ENCODE peak calls at places on chromosomes 12 and 14, in eight cellular contexts. One of them, this sample, is unnamed.

GRCh38 chr12:112965643-112966042 is 12.7 kb upstream of the OAS2 start:
- DNase-seq in AG08395: no peak
- DNase-seq in left ventricle myocardium inferior: no peak
- DNase-seq in activated naive CD8-positive, alpha-beta T cell treated with anti-CD3 and anti-CD28 coated beads for 36 hours: no peak
- DNase-seq in activated T-helper 1 cell treated with Interleukin-2 at 50 U/mL for 16 hours: no peak
- DNase-seq in NCI-H2081: no peak
- DNase-seq in fibroblast of mammary gland: no peak
- DNase-seq in amniotic stem cell: no peak
- DNase-seq in this sample: no peak

GRCh38 chr14:65414961-65415589 is 2.5 kb downstream of the FUT8 start:
- DNase-seq in AG08395: peak; percentile 27
- DNase-seq in left ventricle myocardium inferior: no peak
- DNase-seq in activated naive CD8-positive, alpha-beta T cell treated with anti-CD3 and anti-CD28 coated beads for 36 hours: no peak
- DNase-seq in activated T-helper 1 cell treated with Interleukin-2 at 50 U/mL for 16 hours: no peak
- DNase-seq in NCI-H2081: peak; percentile 8
- DNase-seq in fibroblast of mammary gland: peak; percentile 65
- DNase-seq in amniotic stem cell: peak; percentile 16
- DNase-seq in this sample: peak; percentile 4

GRCh38 chr12:10189653-10190052 is 10.8 kb downstream of the TMEM52B start:
- DNase-seq in AG08395: peak; percentile 40
- DNase-seq in left ventricle myocardium inferior: peak; percentile 28
- DNase-seq in activated naive CD8-positive, alpha-beta T cell treated with anti-CD3 and anti-CD28 coated beads for 36 hours: no peak
- DNase-seq in activated T-helper 1 cell treated with Interleukin-2 at 50 U/mL for 16 hours: no peak
- DNase-seq in NCI-H2081: no peak
- DNase-seq in fibroblast of mammary gland: peak; percentile 16
- DNase-seq in amniotic stem cell: no peak
- DNase-seq in this sample: no peak

GRCh38 chr12:38508246-38508645 is 191.7 kb downstream of the ALG10B start:
- DNase-seq in AG08395: no peak
- DNase-seq in left ventricle myocardium inferior: no peak
- DNase-seq in activated naive CD8-positive, alpha-beta T cell treated with anti-CD3 and anti-CD28 coated beads for 36 hours: no peak
- DNase-seq in activated T-helper 1 cell treated with Interleukin-2 at 50 U/mL for 16 hours: no peak
- DNase-seq in NCI-H2081: no peak
- DNase-seq in fibroblast of mammary gland: no peak
- DNase-seq in amniotic stem cell: no peak
- DNase-seq in this sample: no peak

GRCh38 chr14:79419571-79420327 is 791.6 kb downstream of the DIO2 start:
- DNase-seq in AG08395: no peak
- DNase-seq in left ventricle myocardium inferior: no peak
- DNase-seq in activated naive CD8-positive, alpha-beta T cell treated with anti-CD3 and anti-CD28 coated beads for 36 hours: no peak
- DNase-seq in activated T-helper 1 cell treated with Interleukin-2 at 50 U/mL for 16 hours: no peak
- DNase-seq in NCI-H2081: no peak
- DNase-seq in fibroblast of mammary gland: peak; percentile 32
- DNase-seq in amniotic stem cell: no peak
- DNase-seq in this sample: no peak

GRCh38 chr12:122202017-122202416 is 1.5 kb upstream of the B3GNT4 start:
- DNase-seq in AG08395: no peak
- DNase-seq in left ventricle myocardium inferior: no peak
- DNase-seq in activated naive CD8-positive, alpha-beta T cell treated with anti-CD3 and anti-CD28 coated beads for 36 hours: no peak
- DNase-seq in activated T-helper 1 cell treated with Interleukin-2 at 50 U/mL for 16 hours: no peak
- DNase-seq in NCI-H2081: no peak
- DNase-seq in fibroblast of mammary gland: no peak
- DNase-seq in amniotic stem cell: no peak
- DNase-seq in this sample: no peak

GRCh38 chr12:12408265-12408690 is 51.4 kb downstream of the BORCS5 start:
- DNase-seq in AG08395: no peak
- DNase-seq in left ventricle myocardium inferior: no peak
- DNase-seq in activated naive CD8-positive, alpha-beta T cell treated with anti-CD3 and anti-CD28 coated beads for 36 hours: no peak
- DNase-seq in activated T-helper 1 cell treated with Interleukin-2 at 50 U/mL for 16 hours: no peak
- DNase-seq in NCI-H2081: no peak
- DNase-seq in fibroblast of mammary gland: no peak
- DNase-seq in amniotic stem cell: no peak
- DNase-seq in this sample: no peak

GRCh38 chr12:47017901-47018479 is 61.4 kb upstream of the PCED1B start:
- DNase-seq in AG08395: peak; percentile 24
- DNase-seq in left ventricle myocardium inferior: no peak
- DNase-seq in activated naive CD8-positive, alpha-beta T cell treated with anti-CD3 and anti-CD28 coated beads for 36 hours: no peak
- DNase-seq in activated T-helper 1 cell treated with Interleukin-2 at 50 U/mL for 16 hours: no peak
- DNase-seq in NCI-H2081: no peak
- DNase-seq in fibroblast of mammary gland: no peak
- DNase-seq in amniotic stem cell: no peak
- DNase-seq in this sample: no peak

GRCh38 chr12:79886917-79887519 is 47.9 kb downstream of the PPP1R12A start:
- DNase-seq in AG08395: peak; percentile 13
- DNase-seq in left ventricle myocardium inferior: no peak
- DNase-seq in activated naive CD8-positive, alpha-beta T cell treated with anti-CD3 and anti-CD28 coated beads for 36 hours: no peak
- DNase-seq in activated T-helper 1 cell treated with Interleukin-2 at 50 U/mL for 16 hours: no peak
- DNase-seq in NCI-H2081: peak; percentile 63
- DNase-seq in fibroblast of mammary gland: peak; percentile 74
- DNase-seq in amniotic stem cell: no peak
- DNase-seq in this sample: no peak

GRCh38 chr12:60162988-60163720 is 567.3 kb downstream of the SLC16A7 start:
- DNase-seq in AG08395: no peak
- DNase-seq in left ventricle myocardium inferior: no peak
- DNase-seq in activated naive CD8-positive, alpha-beta T cell treated with anti-CD3 and anti-CD28 coated beads for 36 hours: no peak
- DNase-seq in activated T-helper 1 cell treated with Interleukin-2 at 50 U/mL for 16 hours: no peak
- DNase-seq in NCI-H2081: no peak
- DNase-seq in fibroblast of mammary gland: no peak
- DNase-seq in amniotic stem cell: no peak
- DNase-seq in this sample: no peak

GRCh38 chr14:67577909-67578749 is 21.9 kb downstream of the PIGH start:
- DNase-seq in AG08395: no peak
- DNase-seq in left ventricle myocardium inferior: no peak
- DNase-seq in activated naive CD8-positive, alpha-beta T cell treated with anti-CD3 and anti-CD28 coated beads for 36 hours: no peak
- DNase-seq in activated T-helper 1 cell treated with Interleukin-2 at 50 U/mL for 16 hours: no peak
- DNase-seq in NCI-H2081: no peak
- DNase-seq in fibroblast of mammary gland: no peak
- DNase-seq in amniotic stem cell: no peak
- DNase-seq in this sample: no peak

GRCh38 chr12:44143170-44143569 is 307.3 kb downstream of the TMEM117 start:
- DNase-seq in AG08395: no peak
- DNase-seq in left ventricle myocardium inferior: no peak
- DNase-seq in activated naive CD8-positive, alpha-beta T cell treated with anti-CD3 and anti-CD28 coated beads for 36 hours: no peak
- DNase-seq in activated T-helper 1 cell treated with Interleukin-2 at 50 U/mL for 16 hours: no peak
- DNase-seq in NCI-H2081: no peak
- DNase-seq in fibroblast of mammary gland: no peak
- DNase-seq in amniotic stem cell: no peak
- DNase-seq in this sample: no peak

GRCh38 chr12:130838951-130839769 is at the start of gene STX2:
- DNase-seq in AG08395: peak; percentile 98
- DNase-seq in left ventricle myocardium inferior: peak; percentile 90
- DNase-seq in activated naive CD8-positive, alpha-beta T cell treated with anti-CD3 and anti-CD28 coated beads for 36 hours: peak; percentile 91
- DNase-seq in activated T-helper 1 cell treated with Interleukin-2 at 50 U/mL for 16 hours: peak; percentile 91
- DNase-seq in NCI-H2081: peak; percentile 75
- DNase-seq in fibroblast of mammary gland: peak; percentile 75
- DNase-seq in amniotic stem cell: peak; percentile 79
- DNase-seq in this sample: peak; percentile 40

GRCh38 chr14:30445852-30446251 is 113.1 kb upstream of the G2E3 start:
- DNase-seq in AG08395: no peak
- DNase-seq in left ventricle myocardium inferior: no peak
- DNase-seq in activated naive CD8-positive, alpha-beta T cell treated with anti-CD3 and anti-CD28 coated beads for 36 hours: no peak
- DNase-seq in activated T-helper 1 cell treated with Interleukin-2 at 50 U/mL for 16 hours: no peak
- DNase-seq in NCI-H2081: peak; percentile 23
- DNase-seq in fibroblast of mammary gland: no peak
- DNase-seq in amniotic stem cell: no peak
- DNase-seq in this sample: no peak

GRCh38 chr12:104567832-104568490 is 111.2 kb downstream of the CHST11 start:
- DNase-seq in AG08395: no peak
- DNase-seq in left ventricle myocardium inferior: no peak
- DNase-seq in activated naive CD8-positive, alpha-beta T cell treated with anti-CD3 and anti-CD28 coated beads for 36 hours: no peak
- DNase-seq in activated T-helper 1 cell treated with Interleukin-2 at 50 U/mL for 16 hours: no peak
- DNase-seq in NCI-H2081: no peak
- DNase-seq in fibroblast of mammary gland: no peak
- DNase-seq in amniotic stem cell: no peak
- DNase-seq in this sample: no peak

GRCh38 chr12:108379761-108380160 is 40.6 kb upstream of the CMKLR1 start:
- DNase-seq in AG08395: no peak
- DNase-seq in left ventricle myocardium inferior: no peak
- DNase-seq in activated naive CD8-positive, alpha-beta T cell treated with anti-CD3 and anti-CD28 coated beads for 36 hours: no peak
- DNase-seq in activated T-helper 1 cell treated with Interleukin-2 at 50 U/mL for 16 hours: no peak
- DNase-seq in NCI-H2081: no peak
- DNase-seq in fibroblast of mammary gland: no peak
- DNase-seq in amniotic stem cell: no peak
- DNase-seq in this sample: no peak

GRCh38 chr14:34475163-34475562 is 13.1 kb upstream of the SPTSSA start:
- DNase-seq in AG08395: no peak
- DNase-seq in left ventricle myocardium inferior: no peak
- DNase-seq in activated naive CD8-positive, alpha-beta T cell treated with anti-CD3 and anti-CD28 coated beads for 36 hours: no peak
- DNase-seq in activated T-helper 1 cell treated with Interleukin-2 at 50 U/mL for 16 hours: no peak
- DNase-seq in NCI-H2081: no peak
- DNase-seq in fibroblast of mammary gland: no peak
- DNase-seq in amniotic stem cell: no peak
- DNase-seq in this sample: no peak

GRCh38 chr12:1651946-1652345 is 22.9 kb downstream of the WNT5B start:
- DNase-seq in AG08395: no peak
- DNase-seq in left ventricle myocardium inferior: no peak
- DNase-seq in activated naive CD8-positive, alpha-beta T cell treated with anti-CD3 and anti-CD28 coated beads for 36 hours: no peak
- DNase-seq in activated T-helper 1 cell treated with Interleukin-2 at 50 U/mL for 16 hours: no peak
- DNase-seq in NCI-H2081: no peak
- DNase-seq in fibroblast of mammary gland: no peak
- DNase-seq in amniotic stem cell: no peak
- DNase-seq in this sample: no peak

GRCh38 chr12:75658826-75659823 is 147.7 kb upstream of the KRR1 start:
- DNase-seq in AG08395: peak; percentile 65
- DNase-seq in left ventricle myocardium inferior: no peak
- DNase-seq in activated naive CD8-positive, alpha-beta T cell treated with anti-CD3 and anti-CD28 coated beads for 36 hours: no peak
- DNase-seq in activated T-helper 1 cell treated with Interleukin-2 at 50 U/mL for 16 hours: no peak
- DNase-seq in NCI-H2081: peak; percentile 48
- DNase-seq in fibroblast of mammary gland: peak; percentile 88
- DNase-seq in amniotic stem cell: peak; percentile 30
- DNase-seq in this sample: no peak

GRCh38 chr12:103249614-103250013 is 246.2 kb downstream of the C12orf42 start:
- DNase-seq in AG08395: no peak
- DNase-seq in left ventricle myocardium inferior: no peak
- DNase-seq in activated naive CD8-positive, alpha-beta T cell treated with anti-CD3 and anti-CD28 coated beads for 36 hours: no peak
- DNase-seq in activated T-helper 1 cell treated with Interleukin-2 at 50 U/mL for 16 hours: no peak
- DNase-seq in NCI-H2081: peak; percentile 93
- DNase-seq in fibroblast of mammary gland: no peak
- DNase-seq in amniotic stem cell: no peak
- DNase-seq in this sample: no peak

GRCh38 chr12:193282-193681 is 20.7 kb downstream of the SLC6A12 start:
- DNase-seq in AG08395: no peak
- DNase-seq in left ventricle myocardium inferior: no peak
- DNase-seq in activated naive CD8-positive, alpha-beta T cell treated with anti-CD3 and anti-CD28 coated beads for 36 hours: no peak
- DNase-seq in activated T-helper 1 cell treated with Interleukin-2 at 50 U/mL for 16 hours: no peak
- DNase-seq in NCI-H2081: no peak
- DNase-seq in fibroblast of mammary gland: peak; percentile 17
- DNase-seq in amniotic stem cell: no peak
- DNase-seq in this sample: no peak

GRCh38 chr12:48187916-48188695 is 4.7 kb downstream of the CCDC184 start:
- DNase-seq in AG08395: no peak
- DNase-seq in left ventricle myocardium inferior: no peak
- DNase-seq in activated naive CD8-positive, alpha-beta T cell treated with anti-CD3 and anti-CD28 coated beads for 36 hours: no peak
- DNase-seq in activated T-helper 1 cell treated with Interleukin-2 at 50 U/mL for 16 hours: no peak
- DNase-seq in NCI-H2081: no peak
- DNase-seq in fibroblast of mammary gland: no peak
- DNase-seq in amniotic stem cell: no peak
- DNase-seq in this sample: no peak

GRCh38 chr14:77616133-77616453 is 344 bp downstream of the SPTLC2 start:
- DNase-seq in AG08395: no peak
- DNase-seq in left ventricle myocardium inferior: no peak
- DNase-seq in activated naive CD8-positive, alpha-beta T cell treated with anti-CD3 and anti-CD28 coated beads for 36 hours: no peak
- DNase-seq in activated T-helper 1 cell treated with Interleukin-2 at 50 U/mL for 16 hours: no peak
- DNase-seq in NCI-H2081: no peak
- DNase-seq in fibroblast of mammary gland: no peak
- DNase-seq in amniotic stem cell: no peak
- DNase-seq in this sample: no peak

GRCh38 chr14:100285021-100285912 is 21.0 kb downstream of the SLC25A29 start:
- DNase-seq in AG08395: peak; percentile 96
- DNase-seq in left ventricle myocardium inferior: peak; percentile 68
- DNase-seq in activated naive CD8-positive, alpha-beta T cell treated with anti-CD3 and anti-CD28 coated beads for 36 hours: peak; percentile 88
- DNase-seq in activated T-helper 1 cell treated with Interleukin-2 at 50 U/mL for 16 hours: peak; percentile 72
- DNase-seq in NCI-H2081: peak; percentile 69
- DNase-seq in fibroblast of mammary gland: peak; percentile 40
- DNase-seq in amniotic stem cell: no peak
- DNase-seq in this sample: no peak

GRCh38 chr12:55724226-55724939 is 4.2 kb downstream of the RDH5 start:
- DNase-seq in AG08395: no peak
- DNase-seq in left ventricle myocardium inferior: peak; percentile 74
- DNase-seq in activated naive CD8-positive, alpha-beta T cell treated with anti-CD3 and anti-CD28 coated beads for 36 hours: peak; percentile 64
- DNase-seq in activated T-helper 1 cell treated with Interleukin-2 at 50 U/mL for 16 hours: peak; percentile 47
- DNase-seq in NCI-H2081: peak; percentile 47
- DNase-seq in fibroblast of mammary gland: peak; percentile 81
- DNase-seq in amniotic stem cell: no peak
- DNase-seq in this sample: no peak

GRCh38 chr14:46672128-46672527 is 20.5 kb upstream of the RPL10L start:
- DNase-seq in AG08395: no peak
- DNase-seq in left ventricle myocardium inferior: no peak
- DNase-seq in activated naive CD8-positive, alpha-beta T cell treated with anti-CD3 and anti-CD28 coated beads for 36 hours: no peak
- DNase-seq in activated T-helper 1 cell treated with Interleukin-2 at 50 U/mL for 16 hours: no peak
- DNase-seq in NCI-H2081: no peak
- DNase-seq in fibroblast of mammary gland: no peak
- DNase-seq in amniotic stem cell: no peak
- DNase-seq in this sample: no peak

GRCh38 chr12:104775731-104776231 is 182.3 kb downstream of the SLC41A2 start:
- DNase-seq in AG08395: no peak
- DNase-seq in left ventricle myocardium inferior: no peak
- DNase-seq in activated naive CD8-positive, alpha-beta T cell treated with anti-CD3 and anti-CD28 coated beads for 36 hours: no peak
- DNase-seq in activated T-helper 1 cell treated with Interleukin-2 at 50 U/mL for 16 hours: no peak
- DNase-seq in NCI-H2081: no peak
- DNase-seq in fibroblast of mammary gland: no peak
- DNase-seq in amniotic stem cell: no peak
- DNase-seq in this sample: no peak

GRCh38 chr12:75727577-75727976 is 216.2 kb upstream of the KRR1 start:
- DNase-seq in AG08395: no peak
- DNase-seq in left ventricle myocardium inferior: no peak
- DNase-seq in activated naive CD8-positive, alpha-beta T cell treated with anti-CD3 and anti-CD28 coated beads for 36 hours: no peak
- DNase-seq in activated T-helper 1 cell treated with Interleukin-2 at 50 U/mL for 16 hours: no peak
- DNase-seq in NCI-H2081: no peak
- DNase-seq in fibroblast of mammary gland: no peak
- DNase-seq in amniotic stem cell: no peak
- DNase-seq in this sample: no peak

GRCh38 chr14:38073641-38074040 is 134.1 kb upstream of the SSTR1 start:
- DNase-seq in AG08395: peak; percentile 57
- DNase-seq in left ventricle myocardium inferior: no peak
- DNase-seq in activated naive CD8-positive, alpha-beta T cell treated with anti-CD3 and anti-CD28 coated beads for 36 hours: no peak
- DNase-seq in activated T-helper 1 cell treated with Interleukin-2 at 50 U/mL for 16 hours: no peak
- DNase-seq in NCI-H2081: no peak
- DNase-seq in fibroblast of mammary gland: peak; percentile 31
- DNase-seq in amniotic stem cell: no peak
- DNase-seq in this sample: no peak

GRCh38 chr14:52023518-52023917 is 34.2 kb downstream of the RTRAF start:
- DNase-seq in AG08395: peak; percentile 83
- DNase-seq in left ventricle myocardium inferior: no peak
- DNase-seq in activated naive CD8-positive, alpha-beta T cell treated with anti-CD3 and anti-CD28 coated beads for 36 hours: no peak
- DNase-seq in activated T-helper 1 cell treated with Interleukin-2 at 50 U/mL for 16 hours: no peak
- DNase-seq in NCI-H2081: no peak
- DNase-seq in fibroblast of mammary gland: peak; percentile 94
- DNase-seq in amniotic stem cell: peak; percentile 49
- DNase-seq in this sample: no peak

GRCh38 chr14:64572721-64573508 is 23.2 kb downstream of the PPP1R36 start:
- DNase-seq in AG08395: no peak
- DNase-seq in left ventricle myocardium inferior: no peak
- DNase-seq in activated naive CD8-positive, alpha-beta T cell treated with anti-CD3 and anti-CD28 coated beads for 36 hours: no peak
- DNase-seq in activated T-helper 1 cell treated with Interleukin-2 at 50 U/mL for 16 hours: no peak
- DNase-seq in NCI-H2081: no peak
- DNase-seq in fibroblast of mammary gland: no peak
- DNase-seq in amniotic stem cell: no peak
- DNase-seq in this sample: peak; percentile 67

GRCh38 chr14:53217283-53217994 is 64.3 kb upstream of the DDHD1 start:
- DNase-seq in AG08395: peak; percentile 54
- DNase-seq in left ventricle myocardium inferior: peak; percentile 68
- DNase-seq in activated naive CD8-positive, alpha-beta T cell treated with anti-CD3 and anti-CD28 coated beads for 36 hours: peak; percentile 89
- DNase-seq in activated T-helper 1 cell treated with Interleukin-2 at 50 U/mL for 16 hours: peak; percentile 50
- DNase-seq in NCI-H2081: peak; percentile 64
- DNase-seq in fibroblast of mammary gland: peak; percentile 53
- DNase-seq in amniotic stem cell: no peak
- DNase-seq in this sample: peak; percentile 69